ENCODE peak calls at places on chromosome 7, in four cellular contexts. X, A, U and G are unnamed samples.

GRCh38 chr7:98112077-98112476 is 5.4 kb downstream of the LMTK2 start:
- DNase-seq in A (no peak), X (no peak), U (no peak), G (no peak)

GRCh38 chr7:138008588-138009349 is 6.9 kb upstream of the CREB3L2 start:
- DNase-seq in U (peak; percentile 55), A (no peak), X (peak; percentile 62), G (no peak)

GRCh38 chr7:37100735-37101331 is 347.8 kb downstream of the ELMO1 start:
- DNase-seq in A (no peak), U (no peak), X (peak; percentile 80), G (no peak)

GRCh38 chr7:147775564-147775963 is 815.0 kb upstream of the C7orf33 start:
- DNase-seq in A (no peak), X (no peak), U (no peak), G (no peak)

GRCh38 chr7:8391353-8392062 is 41.9 kb upstream of the NXPH1 start:
- DNase-seq in X (no peak), U (peak; percentile 45), A (no peak), G (peak; percentile 2)

GRCh38 chr7:52825611-52826010 is 209.8 kb upstream of the POM121L12 start:
- DNase-seq in A (no peak), U (no peak), X (no peak), G (peak; percentile 0)

GRCh38 chr7:46479680-46480079 is 558.6 kb upstream of the IGFBP3 start:
- DNase-seq in A (no peak), U (no peak), X (no peak), G (no peak)

GRCh38 chr7:24728503-24729364 is 28.5 kb downstream of the GSDME start:
- DNase-seq in U (no peak), A (no peak), X (no peak), G (no peak)

GRCh38 chr7:30510124-30511074 is 5.8 kb upstream of the GGCT start:
- DNase-seq in A (peak; percentile 26), U (peak; percentile 20), X (peak; percentile 42), G (no peak)

GRCh38 chr7:55973747-55974250 is 9.4 kb downstream of the NIPSNAP2 start:
- DNase-seq in X (no peak), U (no peak), A (no peak), G (no peak)

GRCh38 chr7:22698762-22699161 is 28.2 kb upstream of the IL6 start:
- DNase-seq in X (no peak), A (no peak), U (no peak), G (no peak)

GRCh38 chr7:35699906-35700305 is 5.0 kb upstream of the HERPUD2 start:
- DNase-seq in A (no peak), X (no peak), U (no peak), G (no peak)

GRCh38 chr7:142557971-142558582 is 191.2 kb upstream of the PRSS1 start:
- DNase-seq in A (peak; percentile 76), X (peak; percentile 22), U (peak; percentile 74), G (no peak)

GRCh38 chr7:142560166-142560565 is 189.1 kb upstream of the PRSS1 start:
- DNase-seq in A (no peak), U (no peak), X (no peak), G (no peak)

GRCh38 chr7:142554555-142555532 is 194.4 kb upstream of the PRSS1 start:
- DNase-seq in A (no peak), X (no peak), U (no peak), G (no peak)

GRCh38 chr7:142553216-142553615 is 196.1 kb upstream of the PRSS1 start:
- DNase-seq in A (no peak), U (no peak), X (no peak), G (no peak)

DNA sequence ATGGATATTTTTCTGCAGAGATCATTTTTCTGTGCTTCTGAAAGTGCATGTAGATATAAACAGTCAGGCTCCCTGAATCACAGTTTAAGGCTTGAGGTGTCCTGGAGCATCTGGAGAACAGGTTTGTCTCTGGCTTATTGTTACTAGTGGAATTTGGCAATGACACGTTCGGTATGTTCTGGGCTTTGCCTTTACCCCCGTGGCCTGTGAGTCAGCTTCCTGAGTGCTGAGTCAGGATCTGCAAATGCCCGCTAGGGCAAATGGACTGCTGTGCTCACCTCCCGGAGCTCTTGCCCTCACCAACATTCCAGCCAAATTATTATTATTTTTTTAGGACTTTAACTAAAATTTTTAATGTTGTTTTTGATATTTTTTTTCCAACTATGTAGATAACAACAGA is 192.5 kb upstream of the PRSS1 start:
- DNase-seq in U (peak; percentile 48), X (peak; percentile 5), A (peak; percentile 36), G (no peak)
- TF ChIP-seq ATF2 in U (no peak), X (no peak), A (no peak), G (no peak)

GRCh38 chr7:27303021-27303420 is 60.4 kb downstream of the EVX1 start:
- DNase-seq in A (no peak), X (no peak), U (no peak), G (no peak)
- TF ChIP-seq NR2C2 in A (no peak), X (no peak), U (no peak), G (no peak)

GRCh38 chr7:106223156-106223555 is 61.6 kb downstream of the NAMPT start:
- DNase-seq in U (no peak), A (no peak), X (no peak), G (no peak)

GRCh38 chr7:106218546-106218945 is 66.2 kb downstream of the NAMPT start:
- DNase-seq in X (no peak), U (no peak), A (no peak), G (no peak)

GRCh38 chr7:106222545-106222944 is 62.2 kb downstream of the NAMPT start:
- DNase-seq in A (no peak), U (no peak), X (no peak), G (no peak)

GRCh38 chr7:106219170-106219569 is 65.6 kb downstream of the NAMPT start:
- DNase-seq in U (no peak), A (no peak), X (no peak), G (no peak)

GRCh38 chr7:106220307-106220706 is 64.5 kb downstream of the NAMPT start:
- DNase-seq in U (no peak), A (no peak), X (no peak), G (no peak)
- TF ChIP-seq ATF2 in U (no peak), A (no peak), X (no peak), G (no peak)

GRCh38 chr7:13077466-13077865 is 390.0 kb downstream of the ARL4A start:
- DNase-seq in U (no peak), A (no peak), X (no peak), G (no peak)
- TF ChIP-seq NR2C2 in U (no peak), A (no peak), X (no peak), G (no peak)

GRCh38 chr7:19991936-19992335 is 218.5 kb upstream of the TMEM196 start:
- DNase-seq in U (no peak), X (no peak), A (no peak), G (no peak)
- TF ChIP-seq ATF2 in U (no peak), X (no peak), A (no peak), G (no peak)

DNA sequence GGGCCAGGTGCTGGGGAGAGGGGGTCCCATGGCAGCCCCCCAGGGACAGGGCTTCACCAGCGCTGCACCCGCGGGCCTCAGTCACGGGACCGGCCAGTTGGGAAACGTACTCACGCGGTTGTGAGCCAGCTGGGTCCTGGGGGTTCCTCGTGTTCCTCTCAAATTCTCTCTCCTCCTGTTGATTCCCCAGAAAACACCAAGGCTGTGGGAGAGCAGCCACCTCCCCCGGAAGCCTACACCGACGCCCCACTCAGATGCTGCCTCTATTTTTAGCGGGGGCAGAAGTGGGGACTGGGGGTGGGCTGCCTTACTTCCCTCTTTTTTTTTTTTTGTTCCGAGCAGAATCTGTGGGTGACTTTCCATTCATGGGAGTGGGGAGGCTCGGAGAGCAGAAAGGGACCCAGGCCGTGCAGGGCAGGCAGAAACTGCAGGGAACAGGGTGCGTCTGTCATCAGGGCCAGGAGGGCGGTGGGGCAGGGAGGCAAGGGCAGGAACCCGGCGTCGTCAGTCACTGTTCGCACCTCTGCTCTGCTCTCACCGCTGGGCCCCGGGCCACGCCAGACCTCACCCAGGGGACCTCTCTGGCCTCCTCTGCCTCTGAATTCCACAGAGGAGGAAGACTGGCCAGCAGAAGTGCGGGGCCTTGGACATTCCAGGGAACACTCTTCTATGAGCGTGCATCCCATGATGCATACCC is 63.1 kb downstream of the CARD11 start:
- DNase-seq in A (no peak), U (no peak), X (no peak), G (no peak)
- TF ChIP-seq NR2C2 in A (no peak), U (no peak), X (no peak), G (no peak)

GRCh38 chr7:82156938-82157337 is 286.6 kb downstream of the CACNA2D1 start:
- DNase-seq in X (no peak), U (no peak), A (no peak), G (no peak)

GRCh38 chr7:82153776-82154175 is 289.8 kb downstream of the CACNA2D1 start:
- DNase-seq in A (no peak), X (no peak), U (no peak), G (no peak)

GRCh38 chr7:82158327-82158726 is 285.2 kb downstream of the CACNA2D1 start:
- DNase-seq in X (no peak), U (no peak), A (no peak), G (no peak)

GRCh38 chr7:82154728-82155127 is 288.8 kb downstream of the CACNA2D1 start:
- DNase-seq in A (no peak), X (no peak), U (no peak), G (no peak)

DNA sequence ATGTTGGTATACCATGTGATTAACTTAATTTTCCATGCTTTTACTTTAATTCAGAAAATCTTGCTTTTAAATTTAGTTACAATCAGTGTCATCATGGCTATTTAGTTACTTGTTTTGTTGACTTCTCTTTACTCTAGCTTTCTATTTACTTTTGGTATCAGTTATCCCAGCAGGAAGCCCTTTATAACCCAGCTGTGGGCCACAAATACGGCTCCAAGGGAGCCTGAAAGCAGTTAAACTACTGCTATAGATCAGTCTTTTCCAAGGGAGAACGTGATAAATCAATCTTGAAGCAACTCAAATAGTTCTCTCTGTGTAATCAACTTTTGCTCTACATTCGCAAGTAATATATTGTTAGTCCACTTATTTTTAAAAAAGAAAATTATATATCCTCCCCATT is 287.4 kb downstream of the CACNA2D1 start:
- DNase-seq in X (no peak), A (no peak), U (no peak), G (no peak)
- TF ChIP-seq ATF2 in X (no peak), A (no peak), U (no peak), G (no peak)

DNA sequence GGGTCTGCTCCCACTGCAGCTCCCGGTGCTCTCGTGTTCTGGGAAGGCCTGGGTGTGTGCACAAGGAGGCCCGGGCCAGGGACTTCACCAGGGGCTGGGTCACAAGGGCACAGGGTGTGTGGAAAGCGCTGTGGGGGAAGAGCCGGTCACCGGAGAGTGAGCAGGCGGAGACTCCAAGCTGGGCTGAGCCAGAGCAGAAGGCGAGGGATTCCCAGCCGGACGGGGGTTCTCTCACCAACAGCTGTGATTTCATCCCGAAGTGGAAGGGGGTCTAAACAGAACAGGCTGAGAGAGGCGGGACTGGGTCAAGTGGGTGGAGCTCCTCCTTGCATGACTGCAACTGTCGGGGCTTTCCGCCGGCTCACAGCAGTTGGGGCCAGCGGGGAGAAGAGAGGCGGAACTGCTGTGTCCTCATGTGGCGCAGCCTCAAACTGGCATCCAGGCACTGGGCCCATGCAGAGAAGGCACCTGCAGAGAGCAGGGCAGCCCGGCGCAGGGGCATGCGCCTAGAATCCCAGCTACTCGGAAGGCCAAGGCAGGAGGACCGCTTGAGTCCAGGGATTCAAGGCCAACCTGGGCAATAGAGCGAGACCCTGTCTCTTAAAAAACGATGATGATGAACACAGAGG is 7.6 kb upstream of the ORAI2 start:
- DNase-seq in A (peak; percentile 38), U (no peak), X (no peak), G (peak; percentile 84)
- TF ChIP-seq NR2C2 in A (no peak), U (no peak), X (no peak), G (no peak)